ENCODE peak calls at places on chromosomes 2 and 18, in six cellular contexts. One of them, this sample, is unnamed.

GRCh38 chr18:61765097-61765496 is 127.7 kb downstream of the RNF152 start:
- DNase-seq in A549: no peak
- DNase-seq in lower lobe of right lung: no peak
- DNase-seq in heart right ventricle: no peak
- DNase-seq in IMR-90: peak; percentile 81
- DNase-seq in upper lobe of right lung: no peak
- DNase-seq in this sample: peak; percentile 79

GRCh38 chr2:42706836-42707235 is 57.1 kb downstream of the OXER1 start:
- DNase-seq in A549: no peak
- DNase-seq in lower lobe of right lung: no peak
- DNase-seq in heart right ventricle: no peak
- DNase-seq in IMR-90: no peak
- DNase-seq in upper lobe of right lung: no peak
- DNase-seq in this sample: no peak

GRCh38 chr2:70946832-70947442 is 11.2 kb downstream of the ATP6V1B1 start:
- DNase-seq in A549: peak; percentile 71
- DNase-seq in lower lobe of right lung: no peak
- DNase-seq in heart right ventricle: no peak
- DNase-seq in IMR-90: peak; percentile 60
- DNase-seq in upper lobe of right lung: peak; percentile 18
- DNase-seq in this sample: peak; percentile 70

GRCh38 chr2:207765541-207765940 is 4.2 kb downstream of the FZD5 start:
- DNase-seq in A549: peak; percentile 57
- DNase-seq in lower lobe of right lung: peak; percentile 56
- DNase-seq in heart right ventricle: no peak
- DNase-seq in IMR-90: no peak
- DNase-seq in upper lobe of right lung: no peak
- DNase-seq in this sample: no peak

GRCh38 chr2:233572468-233572867 is 5.9 kb upstream of the USP40 start:
- DNase-seq in A549: no peak
- DNase-seq in lower lobe of right lung: no peak
- DNase-seq in heart right ventricle: no peak
- DNase-seq in IMR-90: no peak
- DNase-seq in upper lobe of right lung: no peak
- DNase-seq in this sample: no peak

GRCh38 chr2:241965931-241966412 is 96.4 kb downstream of the RTP5 start:
- DNase-seq in A549: no peak
- DNase-seq in lower lobe of right lung: no peak
- DNase-seq in heart right ventricle: no peak
- DNase-seq in IMR-90: peak; percentile 95
- DNase-seq in upper lobe of right lung: peak; percentile 61
- DNase-seq in this sample: peak; percentile 74

GRCh38 chr2:64524604-64525322 is 635 bp downstream of the AFTPH start:
- DNase-seq in A549: peak; percentile 28
- DNase-seq in lower lobe of right lung: no peak
- DNase-seq in heart right ventricle: no peak
- DNase-seq in IMR-90: peak; percentile 7
- DNase-seq in upper lobe of right lung: no peak
- DNase-seq in this sample: peak; percentile 5

GRCh38 chr18:78635093-78635800 is 344.4 kb upstream of the SALL3 start:
- DNase-seq in A549: no peak
- DNase-seq in lower lobe of right lung: no peak
- DNase-seq in heart right ventricle: no peak
- DNase-seq in IMR-90: no peak
- DNase-seq in upper lobe of right lung: no peak
- DNase-seq in this sample: no peak

GRCh38 chr2:185780890-185781289 is 42.3 kb downstream of the FSIP2 start:
- DNase-seq in A549: no peak
- DNase-seq in lower lobe of right lung: no peak
- DNase-seq in heart right ventricle: no peak
- DNase-seq in IMR-90: no peak
- DNase-seq in upper lobe of right lung: no peak
- DNase-seq in this sample: peak; percentile 6

GRCh38 chr2:23912054-23912453 is 14.9 kb downstream of the ATAD2B start:
- DNase-seq in A549: no peak
- DNase-seq in lower lobe of right lung: no peak
- DNase-seq in heart right ventricle: no peak
- DNase-seq in IMR-90: peak; percentile 28
- DNase-seq in upper lobe of right lung: no peak
- DNase-seq in this sample: no peak

GRCh38 chr2:10504370-10504993 is 56.4 kb upstream of the ODC1 start:
- DNase-seq in A549: no peak
- DNase-seq in lower lobe of right lung: no peak
- DNase-seq in heart right ventricle: no peak
- DNase-seq in IMR-90: no peak
- DNase-seq in upper lobe of right lung: no peak
- DNase-seq in this sample: no peak

DNA sequence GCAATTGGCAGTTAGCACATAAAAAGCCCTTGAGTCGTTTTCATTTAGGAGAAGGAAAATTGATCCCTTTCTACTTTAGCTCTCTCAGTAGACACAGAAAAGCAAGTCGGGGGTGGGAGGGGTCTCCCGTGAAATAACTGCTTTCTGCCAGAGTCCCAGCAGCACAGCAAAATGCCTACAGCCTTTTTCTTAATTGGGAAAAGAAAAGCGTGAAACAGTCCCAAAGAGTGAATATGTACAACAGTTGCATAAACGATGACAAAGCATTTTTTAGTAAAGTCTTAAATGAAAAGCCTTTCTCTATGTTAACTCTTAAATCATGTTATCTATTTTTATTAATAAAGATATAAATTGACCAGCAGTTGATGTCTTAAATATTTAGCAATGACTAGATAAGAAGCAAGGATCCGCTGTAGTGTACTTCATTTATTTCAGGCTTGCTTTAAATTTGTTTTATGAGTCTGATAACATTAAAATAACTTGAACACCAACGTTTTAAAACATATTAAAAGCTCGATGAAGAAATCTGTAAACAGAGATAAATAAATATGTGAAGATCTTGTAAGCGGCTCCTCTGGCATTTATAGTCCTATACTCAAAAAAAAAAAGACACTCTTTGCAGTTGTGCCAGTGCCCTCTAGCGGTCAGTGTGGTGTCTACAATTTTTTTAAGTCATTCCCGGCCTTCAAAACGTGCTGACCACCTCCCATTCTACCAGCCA is 42.3 kb upstream of the ATIC start:
- DNase-seq in A549: peak; percentile 82
- DNase-seq in lower lobe of right lung: no peak
- DNase-seq in heart right ventricle: peak; percentile 18
- DNase-seq in IMR-90: peak; percentile 80
- DNase-seq in upper lobe of right lung: no peak
- DNase-seq in this sample: peak; percentile 92
- H3K4me3 ChIP-seq in A549: peak overlapping the region; percentile 20
- H3K4me3 ChIP-seq in lower lobe of right lung: no peak overlapping the region
- H3K4me3 ChIP-seq in heart right ventricle: no peak overlapping the region
- H3K4me3 ChIP-seq in IMR-90: no peak overlapping the region
- H3K4me3 ChIP-seq in upper lobe of right lung: peak overlapping the region; percentile 17
- H3K4me3 ChIP-seq in this sample: no peak overlapping the region

GRCh38 chr2:60439219-60439974 is 114.1 kb downstream of the BCL11A start:
- DNase-seq in A549: no peak
- DNase-seq in lower lobe of right lung: peak; percentile 70
- DNase-seq in heart right ventricle: peak; percentile 51
- DNase-seq in IMR-90: no peak
- DNase-seq in upper lobe of right lung: peak; percentile 71
- DNase-seq in this sample: no peak
- TF ChIP-seq CTCF in A549: no peak
- TF ChIP-seq CTCF in lower lobe of right lung: peak; percentile 44
- TF ChIP-seq CTCF in heart right ventricle: peak; percentile 49
- TF ChIP-seq CTCF in IMR-90: no peak
- TF ChIP-seq CTCF in upper lobe of right lung: peak; percentile 47
- TF ChIP-seq CTCF in this sample: no peak

DNA sequence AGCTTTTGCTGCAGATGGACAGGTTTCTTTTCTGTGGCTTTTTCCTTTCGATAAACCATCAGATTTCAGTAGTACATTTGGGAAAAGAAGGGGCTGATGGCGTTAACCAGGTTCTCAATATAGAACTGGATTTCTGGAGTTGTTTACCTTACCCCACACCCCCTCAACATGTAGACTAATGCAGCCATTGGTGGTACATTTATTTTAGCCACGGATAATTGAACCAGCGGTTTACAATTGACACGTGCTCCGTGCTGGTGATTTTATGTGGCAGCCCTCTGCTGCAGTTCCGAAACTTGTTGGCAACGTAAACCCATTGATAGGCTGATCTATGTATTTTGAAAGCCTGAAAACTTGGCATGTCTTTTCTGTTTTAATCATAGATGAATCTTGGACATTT is 5.4 kb downstream of the SOX11 start:
- DNase-seq in A549: no peak
- DNase-seq in lower lobe of right lung: no peak
- DNase-seq in heart right ventricle: no peak
- DNase-seq in IMR-90: no peak
- DNase-seq in upper lobe of right lung: no peak
- DNase-seq in this sample: no peak
- H3K4me3 ChIP-seq in A549: no peak overlapping the region
- H3K4me3 ChIP-seq in lower lobe of right lung: no peak overlapping the region
- H3K4me3 ChIP-seq in heart right ventricle: no peak overlapping the region
- H3K4me3 ChIP-seq in IMR-90: peak overlapping the region; percentile 79
- H3K4me3 ChIP-seq in upper lobe of right lung: no peak overlapping the region
- H3K4me3 ChIP-seq in this sample: no peak overlapping the region

DNA sequence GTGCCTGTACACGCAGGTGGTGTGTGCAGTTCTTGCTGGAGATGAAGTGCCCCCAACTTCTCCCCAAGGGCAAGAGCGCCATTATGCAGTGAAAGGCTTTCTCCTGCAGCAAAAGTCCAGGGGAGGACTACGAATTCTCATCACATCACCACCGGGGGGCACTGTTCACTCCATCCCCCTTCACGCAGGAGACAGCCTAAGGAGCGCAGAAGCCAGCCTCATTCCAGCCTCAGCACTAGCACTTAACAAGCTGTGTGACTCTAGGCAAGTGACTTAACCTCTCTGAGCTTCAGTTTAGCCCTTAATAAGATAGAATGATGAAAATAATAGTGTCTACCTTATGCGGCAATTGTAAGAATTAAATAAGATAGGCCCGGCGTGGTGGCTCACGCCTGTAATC is 32.3 kb downstream of the DNMT3A start:
- DNase-seq in A549: peak; percentile 78
- DNase-seq in lower lobe of right lung: no peak
- DNase-seq in heart right ventricle: no peak
- DNase-seq in IMR-90: peak; percentile 50
- DNase-seq in upper lobe of right lung: no peak
- DNase-seq in this sample: peak; percentile 47
- TF ChIP-seq CTCF in A549: peak; percentile 65
- TF ChIP-seq CTCF in lower lobe of right lung: peak; percentile 46
- TF ChIP-seq CTCF in heart right ventricle: peak; percentile 34
- TF ChIP-seq CTCF in IMR-90: peak; percentile 51
- TF ChIP-seq CTCF in upper lobe of right lung: peak; percentile 52
- TF ChIP-seq CTCF in this sample: peak; percentile 39

GRCh38 chr2:230335864-230336506 is 9.0 kb downstream of the SP140L start:
- DNase-seq in A549: no peak
- DNase-seq in lower lobe of right lung: no peak
- DNase-seq in heart right ventricle: no peak
- DNase-seq in IMR-90: no peak
- DNase-seq in upper lobe of right lung: no peak
- DNase-seq in this sample: no peak
- H3K4me3 ChIP-seq in A549: no peak overlapping the region
- H3K4me3 ChIP-seq in lower lobe of right lung: no peak overlapping the region
- H3K4me3 ChIP-seq in heart right ventricle: no peak overlapping the region
- H3K4me3 ChIP-seq in IMR-90: no peak overlapping the region
- H3K4me3 ChIP-seq in upper lobe of right lung: no peak overlapping the region
- H3K4me3 ChIP-seq in this sample: no peak overlapping the region

GRCh38 chr18:32919799-32920198 is 147.0 kb upstream of the KLHL14 start:
- DNase-seq in A549: peak; percentile 38
- DNase-seq in lower lobe of right lung: no peak
- DNase-seq in heart right ventricle: no peak
- DNase-seq in IMR-90: no peak
- DNase-seq in upper lobe of right lung: no peak
- DNase-seq in this sample: peak; percentile 16
- TF ChIP-seq CTCF in A549: no peak
- TF ChIP-seq CTCF in lower lobe of right lung: no peak
- TF ChIP-seq CTCF in heart right ventricle: no peak
- TF ChIP-seq CTCF in IMR-90: peak; percentile 15
- TF ChIP-seq CTCF in upper lobe of right lung: peak; percentile 7
- TF ChIP-seq CTCF in this sample: peak; percentile 30

GRCh38 chr2:4553219-4553618 is 849.8 kb downstream of the DCDC2C start:
- DNase-seq in A549: no peak
- DNase-seq in lower lobe of right lung: no peak
- DNase-seq in heart right ventricle: no peak
- DNase-seq in IMR-90: no peak
- DNase-seq in upper lobe of right lung: no peak
- DNase-seq in this sample: no peak
- H3K4me3 ChIP-seq in A549: no peak overlapping the region
- H3K4me3 ChIP-seq in lower lobe of right lung: no peak overlapping the region
- H3K4me3 ChIP-seq in heart right ventricle: no peak overlapping the region
- H3K4me3 ChIP-seq in IMR-90: no peak overlapping the region
- H3K4me3 ChIP-seq in upper lobe of right lung: no peak overlapping the region
- H3K4me3 ChIP-seq in this sample: no peak overlapping the region